ENCODE peak calls at places on chromosomes 1 and 21, in eight cellular contexts. W is PC-9; A is GM12878; O is heart right ventricle; K is CD8-positive, alpha-beta T cell; S is PC-3; B is IMR-90; T is keratinocyte. Y is an unnamed sample.

GRCh38 chr1:180775801-180776200 is 136.9 kb upstream of the KIAA1614 start:
- DNase-seq in S (no peak), W (no peak), B (no peak), O (no peak), T (no peak), K (no peak), A (no peak), Y (no peak)

GRCh38 chr1:29703596-29703995 is 467.3 kb downstream of the PTPRU start:
- DNase-seq in O (no peak), B (peak; percentile 54), S (peak; percentile 59), W (peak; percentile 19), A (no peak), K (no peak), T (no peak), Y (peak; percentile 40)

GRCh38 chr1:40382110-40382464 is 8.6 kb downstream of the SMAP2 start:
- DNase-seq in K (no peak), O (no peak), W (no peak), T (no peak), S (peak; percentile 45), B (no peak), A (no peak), Y (no peak)

GRCh38 chr1:150548632-150549495 is at the start of gene ADAMTSL4:
- DNase-seq in A (no peak), O (no peak), T (no peak), S (peak; percentile 65), K (no peak), B (peak; percentile 78), W (peak; percentile 71), Y (peak; percentile 70)

GRCh38 chr1:26574018-26574417 is 44.5 kb downstream of the RPS6KA1 start:
- DNase-seq in A (no peak), B (no peak), T (no peak), S (no peak), O (no peak), W (no peak), K (no peak), Y (no peak)

GRCh38 chr1:112393634-112393976 is 2.4 kb upstream of the CTTNBP2NL start:
- DNase-seq in A (no peak), K (no peak), W (peak; percentile 2), B (no peak), T (no peak), O (peak; percentile 78), S (peak; percentile 37), Y (no peak)

GRCh38 chr1:1058088-1058905 is 15.8 kb downstream of the RNF223 start:
- DNase-seq in S (peak; percentile 48), A (no peak), W (peak; percentile 53), T (no peak), B (no peak), K (no peak), O (no peak), Y (no peak)

GRCh38 chr1:45840704-45841103 is 37.3 kb downstream of the MAST2 start:
- DNase-seq in T (no peak), O (no peak), W (no peak), B (no peak), A (no peak), K (no peak), S (peak; percentile 27), Y (peak; percentile 4)

GRCh38 chr21:36160850-36161178 is 4.2 kb downstream of the DOP1B start:
- DNase-seq in O (no peak), B (no peak), A (no peak), W (no peak), T (no peak), S (no peak), K (no peak), Y (no peak)

GRCh38 chr1:44655609-44656008 is 18.7 kb downstream of the TMEM53 start:
- DNase-seq in A (no peak), T (no peak), O (no peak), W (peak; percentile 41), S (peak; percentile 50), K (no peak), B (no peak), Y (peak; percentile 38)

GRCh38 chr1:36771678-36772284 is 262.5 kb downstream of the GRIK3 start:
- DNase-seq in W (no peak), T (no peak), S (no peak), O (no peak), K (no peak), A (no peak), B (no peak), Y (no peak)

GRCh38 chr1:180155202-180155682 is 573 bp downstream of the QSOX1 start:
- DNase-seq in K (peak; percentile 51), A (no peak), S (no peak), O (no peak), B (no peak), W (no peak), T (no peak), Y (no peak)

GRCh38 chr1:2830761-2831425 is 29.4 kb upstream of the TTC34 start:
- DNase-seq in S (no peak), K (no peak), W (no peak), B (no peak), O (no peak), A (no peak), T (no peak), Y (no peak)

GRCh38 chr1:246470588-246470987 is 36.5 kb downstream of the SMYD3 start:
- DNase-seq in T (no peak), K (no peak), W (no peak), O (no peak), A (no peak), B (no peak), S (no peak), Y (no peak)

GRCh38 chr1:165152727-165153126 is 203.8 kb downstream of the LMX1A start:
- DNase-seq in S (peak; percentile 70), A (no peak), K (no peak), W (peak; percentile 30), B (no peak), T (no peak), O (no peak), Y (no peak)

GRCh38 chr1:168687796-168688195 is 41.2 kb downstream of the DPT start:
- DNase-seq in O (no peak), K (no peak), W (no peak), T (no peak), S (peak; percentile 48), A (no peak), B (no peak), Y (peak; percentile 58)

GRCh38 chr1:207218512-207219352 is 102.7 kb upstream of the CD55 start:
- DNase-seq in O (peak; percentile 12), B (no peak), K (no peak), S (peak; percentile 68), T (no peak), A (no peak), W (peak; percentile 37), Y (no peak)

GRCh38 chr1:8651236-8651890 is 166.1 kb downstream of the RERE start:
- DNase-seq in B (no peak), A (no peak), S (no peak), K (no peak), W (no peak), O (no peak), T (no peak), Y (no peak)
- H3K4me3 ChIP-seq in B (no peak overlapping the region), A (no peak overlapping the region), S (no peak overlapping the region), K (no peak overlapping the region), W (no peak overlapping the region), O (no peak overlapping the region), T (no peak overlapping the region), Y (no peak overlapping the region)

DNA sequence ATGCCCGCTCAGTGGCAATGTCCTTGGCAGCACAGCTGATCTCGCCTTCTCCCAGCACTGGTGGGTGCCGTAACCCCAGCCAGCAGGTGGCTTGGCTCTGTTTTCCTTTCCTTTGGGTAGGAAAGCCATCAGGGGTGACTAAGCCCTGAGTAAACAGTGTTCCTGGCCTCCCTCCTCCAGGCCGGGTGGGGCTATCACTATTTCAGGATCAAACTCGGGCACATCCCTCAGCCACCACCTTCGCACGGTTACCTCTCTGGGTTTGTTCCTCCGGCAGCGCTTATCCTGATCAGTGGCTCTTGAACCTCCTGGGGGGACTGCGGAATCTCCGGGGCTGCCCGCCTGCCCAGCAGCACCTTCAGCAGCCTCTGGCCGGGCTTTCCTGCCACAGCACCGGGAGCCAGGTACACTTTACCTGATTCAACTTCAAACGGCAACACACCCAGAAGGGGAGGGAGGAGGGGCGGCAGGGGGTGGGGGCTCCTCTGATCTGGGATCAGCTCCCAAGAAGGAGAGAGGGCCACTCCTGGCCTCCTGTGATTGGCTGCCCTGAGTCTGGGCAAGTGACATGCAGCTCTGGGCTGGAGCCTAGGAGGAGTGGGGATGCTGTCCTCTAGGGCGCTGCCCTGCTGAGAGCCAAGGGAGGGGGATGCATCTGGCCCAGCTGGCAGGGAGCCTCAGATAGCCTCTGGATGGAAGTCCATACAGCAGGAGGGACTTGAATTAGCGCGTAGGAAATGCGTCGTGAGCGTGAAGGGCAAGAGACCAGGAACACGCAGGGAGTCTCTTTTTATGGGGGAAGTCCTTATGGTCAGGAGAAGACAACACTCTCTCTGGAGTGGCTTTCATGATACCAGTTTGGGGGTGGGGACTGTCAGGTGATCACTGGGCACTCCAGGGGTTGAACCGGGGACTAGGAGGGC is at the start of gene ASCL5:
- DNase-seq in O (no peak), B (peak; percentile 59), W (peak; percentile 72), A (no peak), K (no peak), S (peak; percentile 100), T (no peak), Y (no peak)
- TF ChIP-seq CTCF in O (no peak), B (peak; percentile 27), W (peak; percentile 30), A (no peak), K (no peak), S (peak; percentile 89), T (peak; percentile 34), Y (no peak)

GRCh38 chr1:230306158-230306557 is 120.0 kb downstream of the PGBD5 start:
- DNase-seq in T (no peak), K (no peak), A (no peak), S (no peak), O (no peak), B (no peak), W (no peak), Y (no peak)

GRCh38 chr1:230301322-230301721 is 124.8 kb downstream of the PGBD5 start:
- DNase-seq in O (no peak), B (no peak), K (no peak), T (no peak), A (no peak), S (no peak), W (no peak), Y (no peak)

GRCh38 chr1:230303069-230303468 is 123.1 kb downstream of the PGBD5 start:
- DNase-seq in A (no peak), W (no peak), K (no peak), T (no peak), O (no peak), B (no peak), S (no peak), Y (no peak)

GRCh38 chr1:230301820-230302219 is 124.3 kb downstream of the PGBD5 start:
- DNase-seq in B (no peak), W (no peak), A (no peak), O (no peak), S (no peak), K (no peak), T (no peak), Y (no peak)

DNA sequence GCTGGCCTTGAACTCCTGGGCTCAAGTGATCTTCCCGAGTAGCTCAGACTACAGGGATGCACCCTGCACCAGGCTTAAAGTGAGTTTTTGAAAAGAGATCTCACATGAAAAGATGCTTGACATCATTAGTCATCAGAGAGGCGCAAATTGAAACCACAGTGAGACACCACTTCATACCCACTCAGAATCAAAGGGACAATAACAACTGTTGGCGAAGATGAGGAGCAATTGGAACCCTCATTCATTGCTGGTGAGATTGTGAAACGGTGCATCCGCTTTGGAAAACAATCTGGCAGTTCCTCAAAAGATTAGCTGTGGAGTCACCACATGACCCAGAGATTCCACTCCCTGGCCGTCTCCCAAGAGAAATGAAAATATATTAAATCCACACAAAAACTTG is 122.3 kb downstream of the PGBD5 start:
- DNase-seq in O (no peak), T (no peak), S (peak; percentile 28), W (no peak), K (no peak), B (peak; percentile 48), A (no peak), Y (no peak)
- H3K4me1 ChIP-seq in O (peaks cover 26% of the 10 kb centered on the region), T (peaks cover 11% of the 10 kb centered on the region), S (peaks cover 19% of the 10 kb centered on the region), W (peaks cover 20% of the 10 kb centered on the region), K (no peaks in the 10 kb centered on the region), B (no peaks in the 10 kb centered on the region), A (no peaks in the 10 kb centered on the region), Y (no peaks in the 10 kb centered on the region)

GRCh38 chr1:154775559-154776338 is 94.3 kb downstream of the KCNN3 start:
- DNase-seq in B (no peak), K (no peak), O (no peak), W (no peak), S (no peak), T (no peak), A (no peak), Y (peak; percentile 65)
- H3K4me3 ChIP-seq in B (no peak overlapping the region), K (no peak overlapping the region), O (no peak overlapping the region), W (no peak overlapping the region), S (no peak overlapping the region), T (no peak overlapping the region), A (no peak overlapping the region), Y (no peak overlapping the region)